ENCODE peak calls at places on chromosomes 4 and X, in five cellular contexts. A is HFFc6; D is K562; U is CD4-positive, alpha-beta T cell; L is GM13977. E is an unnamed sample.

GRCh38 chr4:112840061-112840460 is 203.1 kb downstream of the LARP7 start:
- DNase-seq in A (peak), D (no peak), U (no peak), L (no peak), E (no peak)

GRCh38 chr4:158622251-158622650 is 49.4 kb downstream of the C4orf46 start:
- DNase-seq in A (no peak), D (no peak), U (no peak), L (no peak), E (no peak)

GRCh38 chr4:7581477-7581876 is 146.7 kb upstream of the PSAPL1 start:
- DNase-seq in A (no peak), D (peak), U (no peak), L (no peak), E (no peak)

GRCh38 chrX:139851730-139852129 is 81.1 kb downstream of the ATP11C start:
- DNase-seq in A (peak), D (no peak), U (no peak), L (no peak), E (no peak)

GRCh38 chr4:82268050-82268825 is 105.6 kb downstream of the HNRNPD start:
- DNase-seq in A (peak), D (peak), U (peak), L (peak), E (peak)

GRCh38 chr4:1053080-1053661 is 41.7 kb downstream of the FGFRL1 start:
- DNase-seq in A (peak), D (no peak), U (no peak), L (no peak), E (peak)

GRCh38 chr4:113101669-113102068 is 52.2 kb downstream of the ANK2 start:
- DNase-seq in A (peak), D (no peak), U (no peak), L (no peak), E (no peak)

GRCh38 chrX:9310596-9310995 is 154.3 kb upstream of the TBL1X start:
- DNase-seq in A (peak), D (no peak), U (no peak), L (no peak), E (no peak)

GRCh38 chrX:106728337-106728736 is 1.8 kb downstream of the RNF128 start:
- DNase-seq in A (no peak), D (no peak), U (no peak), L (no peak), E (no peak)

GRCh38 chr4:165476214-165477098 is 97.6 kb downstream of the CPE start:
- DNase-seq in A (no peak), D (peak), U (no peak), L (no peak), E (no peak)

GRCh38 chr4:107131295-107131694 is 95.2 kb upstream of the DKK2 start:
- DNase-seq in A (peak), D (no peak), U (no peak), L (no peak), E (no peak)

GRCh38 chr4:1978741-1979476 is 29.9 kb downstream of the NELFA start:
- DNase-seq in A (no peak), D (no peak), U (no peak), L (no peak), E (peak)

GRCh38 chr4:114688063-114688462 is 89.5 kb downstream of the UGT8 start:
- DNase-seq in A (no peak), D (no peak), U (no peak), L (no peak), E (no peak)

GRCh38 chr4:119683518-119683917 is 54.9 kb upstream of the PDE5A start:
- DNase-seq in A (peak), D (no peak), U (no peak), L (no peak), E (no peak)

GRCh38 chr4:119682080-119682479 is 53.5 kb upstream of the PDE5A start:
- DNase-seq in A (no peak), D (no peak), U (no peak), L (no peak), E (no peak)

GRCh38 chr4:119688439-119688838 is 59.8 kb upstream of the PDE5A start:
- DNase-seq in A (no peak), D (no peak), U (no peak), L (no peak), E (no peak)

GRCh38 chr4:119679251-119679650 is 50.6 kb upstream of the PDE5A start:
- DNase-seq in A (no peak), D (no peak), U (no peak), L (no peak), E (no peak)

GRCh38 chr4:119684463-119684862 is 55.9 kb upstream of the PDE5A start:
- DNase-seq in A (no peak), D (no peak), U (no peak), L (no peak), E (no peak)
- TF ChIP-seq CTCF in A (no peak), D (no peak), U (no peak), L (no peak), E (no peak)

GRCh38 chr4:168109527-168109926 is 17.2 kb downstream of the ANXA10 start:
- DNase-seq in A (no peak), D (no peak), U (no peak), L (no peak), E (no peak)
- TF ChIP-seq CTCF in A (no peak), D (no peak), U (no peak), L (no peak), E (no peak)

GRCh38 chr4:89590102-89590501 is 246.9 kb downstream of the SNCA start:
- DNase-seq in A (no peak), D (no peak), U (no peak), L (no peak), E (no peak)

GRCh38 chr4:89587364-89587763 is 249.6 kb downstream of the SNCA start:
- DNase-seq in A (no peak), D (no peak), U (no peak), L (no peak), E (no peak)

GRCh38 chr4:89588366-89588765 is 248.6 kb downstream of the SNCA start:
- DNase-seq in A (no peak), D (no peak), U (no peak), L (no peak), E (no peak)

GRCh38 chr4:89586318-89586717 is 250.6 kb downstream of the SNCA start:
- DNase-seq in A (no peak), D (no peak), U (no peak), L (no peak), E (no peak)

GRCh38 chr4:89586864-89587263 is 250.1 kb downstream of the SNCA start:
- DNase-seq in A (peak), D (no peak), U (no peak), L (no peak), E (no peak)
- TF ChIP-seq CTCF in A (peak), D (no peak), U (no peak), L (peak), E (no peak)

GRCh38 chr4:111798840-111799239 is 346.4 kb upstream of the FAM241A start:
- DNase-seq in A (no peak), D (no peak), U (no peak), L (no peak), E (no peak)
- TF ChIP-seq CTCF in A (peak), D (no peak), U (no peak), L (no peak), E (no peak)

GRCh38 chr4:108157655-108158054 is 11.1 kb downstream of the LEF1 start:
- DNase-seq in A (no peak), D (no peak), U (no peak), L (no peak), E (no peak)

GRCh38 chr4:108152980-108153379 is 15.8 kb downstream of the LEF1 start:
- DNase-seq in A (no peak), D (no peak), U (no peak), L (no peak), E (no peak)

GRCh38 chr4:108159845-108160244 is 8.9 kb downstream of the LEF1 start:
- DNase-seq in A (no peak), D (no peak), U (no peak), L (no peak), E (no peak)

GRCh38 chr4:108156391-108156790 is 12.3 kb downstream of the LEF1 start:
- DNase-seq in A (no peak), D (no peak), U (no peak), L (no peak), E (no peak)

GRCh38 chr4:108155373-108155772 is 13.4 kb downstream of the LEF1 start:
- DNase-seq in A (no peak), D (peak), U (peak), L (no peak), E (no peak)
- TF ChIP-seq CTCF in A (no peak), D (peak), U (peak), L (no peak), E (no peak)

GRCh38 chrX:53093748-53094583 is at the start of gene KANTR:
- DNase-seq in A (peak), D (peak), U (peak), L (peak), E (peak)
- TF ChIP-seq CTCF in A (peak), D (no peak), U (no peak), L (no peak), E (no peak)

DNA sequence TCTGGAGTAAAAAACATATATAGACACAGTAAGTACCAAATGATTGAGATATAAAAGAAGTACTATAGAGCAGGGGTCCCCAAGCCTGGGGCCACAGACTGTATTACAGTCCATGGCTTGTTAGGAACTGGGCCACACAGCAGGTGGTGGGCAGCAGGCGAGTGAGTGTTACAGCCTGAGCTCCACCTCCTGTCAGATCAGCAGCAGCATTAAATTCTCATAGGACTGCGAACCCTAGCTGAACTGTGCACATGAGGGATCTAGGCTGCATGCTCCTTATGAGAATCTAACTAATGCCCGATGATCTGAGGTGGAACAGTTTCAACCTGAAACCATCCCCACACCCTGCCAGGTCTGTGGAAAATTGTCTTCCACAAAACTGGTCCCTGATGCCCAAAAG is 300.7 kb downstream of the NR3C2 start:
- DNase-seq in A (no peak), D (no peak), U (no peak), L (no peak), E (no peak)
- TF ChIP-seq CTCF in A (no peak), D (no peak), U (no peak), L (no peak), E (no peak)

GRCh38 chr4:27910227-27910626 is 1049.6 kb downstream of the STIM2 start:
- DNase-seq in A (no peak), D (no peak), U (no peak), L (no peak), E (no peak)
- TF ChIP-seq CTCF in A (no peak), D (no peak), U (no peak), L (no peak), E (no peak)

DNA sequence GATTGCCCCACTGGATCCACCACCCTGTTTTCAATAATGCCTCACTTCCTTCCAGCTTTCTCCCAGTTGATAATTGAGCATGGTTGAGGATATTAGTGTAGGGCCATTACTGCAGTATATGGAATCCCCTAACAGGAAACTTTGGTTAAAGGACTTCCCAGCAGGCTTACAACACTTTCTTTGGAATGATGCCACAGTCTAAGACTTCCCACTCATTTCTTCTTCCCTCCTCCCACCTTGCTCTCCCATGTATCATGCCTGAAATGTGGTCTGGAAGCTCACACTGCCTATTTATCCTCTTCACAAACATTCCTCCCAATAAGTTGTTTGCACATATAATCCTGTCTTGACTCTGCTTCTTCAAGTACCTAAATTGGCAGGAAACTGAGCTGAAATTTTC is 863.3 kb downstream of the CENPC start:
- DNase-seq in A (no peak), D (no peak), U (no peak), L (no peak), E (no peak)
- TF ChIP-seq CTCF in A (no peak), D (no peak), U (no peak), L (no peak), E (no peak)